ENCODE peak calls at places on chromosomes 7 and 10, in four cellular contexts. One of them, this sample, is unnamed. For H3K4me1, the result is how much of the 10 kb centered on the place peaks cover.

GRCh38 chr7:111756687-111757178 is 194.4 kb upstream of the IMMP2L start:
- DNase-seq in psoas muscle: peak
- DNase-seq in Panc1: no peak
- DNase-seq in sigmoid colon: peak
- DNase-seq in this sample: peak

GRCh38 chr7:33243319-33243881 is 114.0 kb downstream of the BBS9 start:
- DNase-seq in psoas muscle: no peak
- DNase-seq in Panc1: peak
- DNase-seq in sigmoid colon: no peak
- DNase-seq in this sample: no peak

GRCh38 chr7:155489862-155490696 is 32.1 kb downstream of the EN2 start:
- DNase-seq in psoas muscle: no peak
- DNase-seq in Panc1: no peak
- DNase-seq in sigmoid colon: no peak
- DNase-seq in this sample: peak

GRCh38 chr10:102135956-102136526 is 3.2 kb downstream of the PPRC1 start:
- DNase-seq in psoas muscle: no peak
- DNase-seq in Panc1: no peak
- DNase-seq in sigmoid colon: no peak
- DNase-seq in this sample: no peak

GRCh38 chr7:50685445-50686070 is 97.1 kb downstream of the GRB10 start:
- DNase-seq in psoas muscle: no peak
- DNase-seq in Panc1: no peak
- DNase-seq in sigmoid colon: no peak
- DNase-seq in this sample: no peak

GRCh38 chr10:79129361-79129997 is 60.7 kb downstream of the ZMIZ1 start:
- DNase-seq in psoas muscle: no peak
- DNase-seq in Panc1: no peak
- DNase-seq in sigmoid colon: no peak
- DNase-seq in this sample: no peak

GRCh38 chr10:70312972-70313371 is 29.2 kb upstream of the NPFFR1 start:
- DNase-seq in psoas muscle: no peak
- DNase-seq in Panc1: no peak
- DNase-seq in sigmoid colon: no peak
- DNase-seq in this sample: peak

GRCh38 chr10:87092861-87093460 is 1.7 kb downstream of the GLUD1 start:
- DNase-seq in psoas muscle: no peak
- DNase-seq in Panc1: no peak
- DNase-seq in sigmoid colon: no peak
- DNase-seq in this sample: no peak

GRCh38 chr10:18246967-18247366 is 106.7 kb downstream of the CACNB2 start:
- DNase-seq in psoas muscle: no peak
- DNase-seq in Panc1: no peak
- DNase-seq in sigmoid colon: no peak
- DNase-seq in this sample: no peak

GRCh38 chr7:117043051-117043546 is 89.8 kb downstream of the ST7 start:
- DNase-seq in psoas muscle: no peak
- DNase-seq in Panc1: no peak
- DNase-seq in sigmoid colon: no peak
- DNase-seq in this sample: no peak

GRCh38 chr10:43892062-43892765 is 243.5 kb upstream of the ZNF32 start:
- DNase-seq in psoas muscle: no peak
- DNase-seq in Panc1: no peak
- DNase-seq in sigmoid colon: no peak
- DNase-seq in this sample: no peak

GRCh38 chr10:97724341-97724941 is 10.9 kb downstream of the MARVELD1 start:
- DNase-seq in psoas muscle: peak
- DNase-seq in Panc1: no peak
- DNase-seq in sigmoid colon: no peak
- DNase-seq in this sample: no peak

GRCh38 chr10:114043532-114044250 is at the start of gene ADRB1:
- DNase-seq in psoas muscle: peak
- DNase-seq in Panc1: no peak
- DNase-seq in sigmoid colon: peak
- DNase-seq in this sample: peak

GRCh38 chr7:27103489-27104226 is 1.2 kb upstream of the HOXA2 start:
- DNase-seq in psoas muscle: no peak
- DNase-seq in Panc1: no peak
- DNase-seq in sigmoid colon: peak
- DNase-seq in this sample: no peak

GRCh38 chr7:33050425-33051318 is 11.9 kb downstream of the NT5C3A start:
- DNase-seq in psoas muscle: no peak
- DNase-seq in Panc1: no peak
- DNase-seq in sigmoid colon: no peak
- DNase-seq in this sample: no peak

GRCh38 chr7:77421273-77421672 is 5.1 kb upstream of the GSAP start:
- DNase-seq in psoas muscle: no peak
- DNase-seq in Panc1: no peak
- DNase-seq in sigmoid colon: no peak
- DNase-seq in this sample: no peak

GRCh38 chr7:51592822-51593221 is 276.2 kb upstream of the COBL start:
- DNase-seq in psoas muscle: no peak
- DNase-seq in Panc1: no peak
- DNase-seq in sigmoid colon: no peak
- DNase-seq in this sample: no peak

GRCh38 chr10:112231602-112232001 is 48.0 kb upstream of the GPAM start:
- DNase-seq in psoas muscle: no peak
- DNase-seq in Panc1: no peak
- DNase-seq in sigmoid colon: no peak
- DNase-seq in this sample: no peak

GRCh38 chr10:91603931-91604331 is 28.9 kb downstream of the PPP1R3C start:
- DNase-seq in psoas muscle: no peak
- DNase-seq in Panc1: no peak
- DNase-seq in sigmoid colon: no peak
- DNase-seq in this sample: no peak

GRCh38 chr7:95471076-95471475 is 14.7 kb upstream of the ASB4 start:
- DNase-seq in psoas muscle: no peak
- DNase-seq in Panc1: no peak
- DNase-seq in sigmoid colon: no peak
- DNase-seq in this sample: no peak

GRCh38 chr7:149872419-149873073 is 1.2 kb upstream of the ATP6V0E2 start:
- DNase-seq in psoas muscle: peak
- DNase-seq in Panc1: peak
- DNase-seq in sigmoid colon: peak
- DNase-seq in this sample: peak

GRCh38 chr7:139993169-139993568 is 69.6 kb downstream of the PARP12 start:
- DNase-seq in psoas muscle: no peak
- DNase-seq in Panc1: no peak
- DNase-seq in sigmoid colon: no peak
- DNase-seq in this sample: no peak

GRCh38 chr7:139992353-139993054 is 70.2 kb downstream of the PARP12 start:
- DNase-seq in psoas muscle: no peak
- DNase-seq in Panc1: no peak
- DNase-seq in sigmoid colon: no peak
- DNase-seq in this sample: no peak

GRCh38 chr7:139991911-139992310 is 70.8 kb downstream of the PARP12 start:
- DNase-seq in psoas muscle: no peak
- DNase-seq in Panc1: no peak
- DNase-seq in sigmoid colon: no peak
- DNase-seq in this sample: no peak

GRCh38 chr7:139994356-139994755 is 68.4 kb downstream of the PARP12 start:
- DNase-seq in psoas muscle: no peak
- DNase-seq in Panc1: no peak
- DNase-seq in sigmoid colon: no peak
- DNase-seq in this sample: no peak

GRCh38 chr7:139993592-139993991 is 69.2 kb downstream of the PARP12 start:
- DNase-seq in psoas muscle: no peak
- DNase-seq in Panc1: no peak
- DNase-seq in sigmoid colon: no peak
- DNase-seq in this sample: no peak
- H3K4me1 ChIP-seq in psoas muscle: under half
- H3K4me1 ChIP-seq in Panc1: under half
- H3K4me1 ChIP-seq in sigmoid colon: under half
- H3K4me1 ChIP-seq in this sample: under half

GRCh38 chr7:47982610-47983009 is 3.2 kb upstream of the HUS1 start:
- DNase-seq in psoas muscle: no peak
- DNase-seq in Panc1: no peak
- DNase-seq in sigmoid colon: no peak
- DNase-seq in this sample: no peak
- TF ChIP-seq CTCF in psoas muscle: no peak
- TF ChIP-seq CTCF in Panc1: no peak
- TF ChIP-seq CTCF in sigmoid colon: no peak
- TF ChIP-seq CTCF in this sample: no peak

GRCh38 chr7:106423111-106423510 is 138.3 kb upstream of the NAMPT start:
- DNase-seq in psoas muscle: no peak
- DNase-seq in Panc1: no peak
- DNase-seq in sigmoid colon: no peak
- DNase-seq in this sample: no peak
- H3K4me1 ChIP-seq in psoas muscle: under half
- H3K4me1 ChIP-seq in Panc1: under half
- H3K4me1 ChIP-seq in sigmoid colon: under half
- H3K4me1 ChIP-seq in this sample: under half

GRCh38 chr7:99143853-99144672 is at the start of gene SMURF1:
- DNase-seq in psoas muscle: peak
- DNase-seq in Panc1: no peak
- DNase-seq in sigmoid colon: peak
- DNase-seq in this sample: peak
- TF ChIP-seq CTCF in psoas muscle: no peak
- TF ChIP-seq CTCF in Panc1: no peak
- TF ChIP-seq CTCF in sigmoid colon: no peak
- TF ChIP-seq CTCF in this sample: no peak

GRCh38 chr7:44638611-44639557 is 32.5 kb downstream of the OGDH start:
- DNase-seq in psoas muscle: peak
- DNase-seq in Panc1: peak
- DNase-seq in sigmoid colon: peak
- DNase-seq in this sample: peak

GRCh38 chr7:44634839-44635591 is 28.6 kb downstream of the OGDH start:
- DNase-seq in psoas muscle: no peak
- DNase-seq in Panc1: no peak
- DNase-seq in sigmoid colon: no peak
- DNase-seq in this sample: no peak

GRCh38 chr7:44636041-44636580 is 29.7 kb downstream of the OGDH start:
- DNase-seq in psoas muscle: no peak
- DNase-seq in Panc1: no peak
- DNase-seq in sigmoid colon: no peak
- DNase-seq in this sample: no peak

GRCh38 chr7:44637788-44638594 is 31.6 kb downstream of the OGDH start:
- DNase-seq in psoas muscle: peak
- DNase-seq in Panc1: peak
- DNase-seq in sigmoid colon: peak
- DNase-seq in this sample: no peak

DNA sequence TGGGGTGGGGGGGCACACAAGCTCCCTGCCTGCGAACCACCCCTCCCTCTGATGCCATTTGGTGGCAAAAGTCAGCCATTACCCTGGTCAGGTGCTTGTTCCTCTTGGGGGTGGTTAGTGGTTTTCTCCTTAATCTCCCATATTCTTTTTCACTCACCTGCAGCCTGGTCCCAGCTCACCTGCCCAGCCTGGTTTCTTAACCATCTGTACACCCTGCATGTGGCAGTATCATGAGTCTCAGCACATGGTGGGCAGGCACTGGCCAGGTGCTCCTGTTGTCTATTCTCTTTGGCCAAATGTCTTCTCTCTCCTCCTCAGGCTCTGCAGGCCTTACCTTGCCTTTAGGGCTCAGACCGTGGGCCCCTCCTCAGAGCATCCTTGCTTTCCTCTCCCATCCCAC is 30.5 kb downstream of the OGDH start:
- DNase-seq in psoas muscle: no peak
- DNase-seq in Panc1: no peak
- DNase-seq in sigmoid colon: no peak
- DNase-seq in this sample: no peak
- H3K4me1 ChIP-seq in psoas muscle: half or more
- H3K4me1 ChIP-seq in Panc1: half or more
- H3K4me1 ChIP-seq in sigmoid colon: under half
- H3K4me1 ChIP-seq in this sample: half or more

DNA sequence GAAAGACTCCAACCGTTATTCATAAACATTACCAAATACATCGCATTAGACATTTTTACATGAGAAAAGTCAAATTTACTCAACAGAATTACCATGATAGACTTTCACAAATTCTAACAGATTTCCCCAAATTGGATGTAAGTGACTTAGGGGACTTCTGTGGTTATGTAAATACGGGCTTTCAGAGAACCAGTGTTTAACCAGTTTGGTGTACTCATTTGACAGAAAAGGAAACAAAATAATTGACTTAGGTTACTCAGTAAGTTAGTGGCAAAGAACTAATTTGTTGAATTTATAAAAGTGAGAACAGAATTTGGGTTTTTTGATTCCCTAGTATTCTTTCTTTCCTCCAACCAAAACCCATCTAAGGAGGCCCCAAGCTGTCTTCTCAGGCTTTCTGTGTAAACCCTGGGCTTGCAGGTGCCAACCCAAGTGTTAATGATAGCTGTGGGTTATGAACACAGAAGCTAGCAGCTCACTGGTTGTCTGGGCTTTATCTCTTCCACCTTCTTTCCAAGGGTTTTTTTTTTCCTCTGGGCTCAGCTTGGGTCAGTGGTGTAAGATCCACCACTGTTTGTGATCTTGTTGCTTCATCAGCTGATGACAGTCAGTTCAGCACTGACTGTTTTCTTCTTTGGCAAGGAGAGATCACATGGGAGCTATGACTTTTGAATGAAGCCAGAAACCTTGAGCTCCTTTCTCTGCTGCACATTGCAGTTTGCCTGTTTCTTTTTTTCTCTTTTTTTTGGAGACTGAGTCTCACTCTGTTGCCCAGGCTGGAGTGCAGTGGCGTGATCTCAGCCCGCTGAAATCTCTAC is 4.5 kb downstream of the GTPBP4 start:
- DNase-seq in psoas muscle: no peak
- DNase-seq in Panc1: no peak
- DNase-seq in sigmoid colon: no peak
- DNase-seq in this sample: no peak
- TF ChIP-seq CTCF in psoas muscle: no peak
- TF ChIP-seq CTCF in Panc1: no peak
- TF ChIP-seq CTCF in sigmoid colon: no peak
- TF ChIP-seq CTCF in this sample: no peak

GRCh38 chr10:30527623-30528426 is 93.8 kb downstream of the MAP3K8 start:
- DNase-seq in psoas muscle: no peak
- DNase-seq in Panc1: no peak
- DNase-seq in sigmoid colon: peak
- DNase-seq in this sample: no peak
- H3K4me1 ChIP-seq in psoas muscle: under half
- H3K4me1 ChIP-seq in Panc1: under half
- H3K4me1 ChIP-seq in sigmoid colon: under half
- H3K4me1 ChIP-seq in this sample: under half